ENCODE peak calls at places on chromosomes 2 and 18, in seven cellular contexts. One of them, this sample, is unnamed.

GRCh38 chr2:12809526-12809925 is 92.8 kb downstream of the TRIB2 start:
- DNase-seq in activated CD4-positive, alpha-beta T cell treated with anti-CD3 and anti-CD28 coated beads, Interleukin-2, amount 10 ng/mL, durations not matched to agents 7 days and 5 days: no peak
- DNase-seq in effector memory CD8-positive, alpha-beta T cell: no peak
- DNase-seq in A549: no peak
- DNase-seq in NCI-H2171 treated with DMSO at 0.1 percent for 48 hours: no peak
- DNase-seq in right cardiac atrium: peak
- DNase-seq in iris pigment epithelial cell: no peak
- DNase-seq in this sample: peak

GRCh38 chr18:46728219-46728930 is 28.5 kb downstream of the ST8SIA5 start:
- DNase-seq in activated CD4-positive, alpha-beta T cell treated with anti-CD3 and anti-CD28 coated beads, Interleukin-2, amount 10 ng/mL, durations not matched to agents 7 days and 5 days: no peak
- DNase-seq in effector memory CD8-positive, alpha-beta T cell: no peak
- DNase-seq in A549: no peak
- DNase-seq in NCI-H2171 treated with DMSO at 0.1 percent for 48 hours: no peak
- DNase-seq in right cardiac atrium: no peak
- DNase-seq in iris pigment epithelial cell: no peak
- DNase-seq in this sample: no peak

GRCh38 chr18:56306793-56307192 is 331.6 kb downstream of the TXNL1 start:
- DNase-seq in activated CD4-positive, alpha-beta T cell treated with anti-CD3 and anti-CD28 coated beads, Interleukin-2, amount 10 ng/mL, durations not matched to agents 7 days and 5 days: no peak
- DNase-seq in effector memory CD8-positive, alpha-beta T cell: no peak
- DNase-seq in A549: no peak
- DNase-seq in NCI-H2171 treated with DMSO at 0.1 percent for 48 hours: peak
- DNase-seq in right cardiac atrium: no peak
- DNase-seq in iris pigment epithelial cell: no peak
- DNase-seq in this sample: no peak

GRCh38 chr2:70007151-70007550 is 45.7 kb upstream of the ASPRV1 start:
- DNase-seq in activated CD4-positive, alpha-beta T cell treated with anti-CD3 and anti-CD28 coated beads, Interleukin-2, amount 10 ng/mL, durations not matched to agents 7 days and 5 days: no peak
- DNase-seq in effector memory CD8-positive, alpha-beta T cell: no peak
- DNase-seq in A549: no peak
- DNase-seq in NCI-H2171 treated with DMSO at 0.1 percent for 48 hours: no peak
- DNase-seq in right cardiac atrium: no peak
- DNase-seq in iris pigment epithelial cell: no peak
- DNase-seq in this sample: no peak

GRCh38 chr2:28869494-28870145 is 489 bp downstream of the TRMT61B start:
- DNase-seq in activated CD4-positive, alpha-beta T cell treated with anti-CD3 and anti-CD28 coated beads, Interleukin-2, amount 10 ng/mL, durations not matched to agents 7 days and 5 days: no peak
- DNase-seq in effector memory CD8-positive, alpha-beta T cell: no peak
- DNase-seq in A549: no peak
- DNase-seq in NCI-H2171 treated with DMSO at 0.1 percent for 48 hours: no peak
- DNase-seq in right cardiac atrium: no peak
- DNase-seq in iris pigment epithelial cell: peak
- DNase-seq in this sample: peak

GRCh38 chr2:196403471-196403870 is 232.1 kb upstream of the STK17B start:
- DNase-seq in activated CD4-positive, alpha-beta T cell treated with anti-CD3 and anti-CD28 coated beads, Interleukin-2, amount 10 ng/mL, durations not matched to agents 7 days and 5 days: no peak
- DNase-seq in effector memory CD8-positive, alpha-beta T cell: no peak
- DNase-seq in A549: no peak
- DNase-seq in NCI-H2171 treated with DMSO at 0.1 percent for 48 hours: no peak
- DNase-seq in right cardiac atrium: no peak
- DNase-seq in iris pigment epithelial cell: peak
- DNase-seq in this sample: no peak

GRCh38 chr2:62321370-62321769 is 125.5 kb downstream of the B3GNT2 start:
- DNase-seq in activated CD4-positive, alpha-beta T cell treated with anti-CD3 and anti-CD28 coated beads, Interleukin-2, amount 10 ng/mL, durations not matched to agents 7 days and 5 days: no peak
- DNase-seq in effector memory CD8-positive, alpha-beta T cell: no peak
- DNase-seq in A549: no peak
- DNase-seq in NCI-H2171 treated with DMSO at 0.1 percent for 48 hours: no peak
- DNase-seq in right cardiac atrium: no peak
- DNase-seq in iris pigment epithelial cell: no peak
- DNase-seq in this sample: no peak

GRCh38 chr2:140157816-140158215 is 1377.6 kb upstream of the NXPH2 start:
- DNase-seq in activated CD4-positive, alpha-beta T cell treated with anti-CD3 and anti-CD28 coated beads, Interleukin-2, amount 10 ng/mL, durations not matched to agents 7 days and 5 days: no peak
- DNase-seq in effector memory CD8-positive, alpha-beta T cell: no peak
- DNase-seq in A549: no peak
- DNase-seq in NCI-H2171 treated with DMSO at 0.1 percent for 48 hours: no peak
- DNase-seq in right cardiac atrium: no peak
- DNase-seq in iris pigment epithelial cell: no peak
- DNase-seq in this sample: no peak

GRCh38 chr18:23580677-23581367 is 5.5 kb downstream of the NPC1 start:
- DNase-seq in activated CD4-positive, alpha-beta T cell treated with anti-CD3 and anti-CD28 coated beads, Interleukin-2, amount 10 ng/mL, durations not matched to agents 7 days and 5 days: no peak
- DNase-seq in effector memory CD8-positive, alpha-beta T cell: no peak
- DNase-seq in A549: no peak
- DNase-seq in NCI-H2171 treated with DMSO at 0.1 percent for 48 hours: no peak
- DNase-seq in right cardiac atrium: no peak
- DNase-seq in iris pigment epithelial cell: peak
- DNase-seq in this sample: no peak

GRCh38 chr2:151560289-151560688 is 150.6 kb downstream of the RIF1 start:
- DNase-seq in activated CD4-positive, alpha-beta T cell treated with anti-CD3 and anti-CD28 coated beads, Interleukin-2, amount 10 ng/mL, durations not matched to agents 7 days and 5 days: no peak
- DNase-seq in effector memory CD8-positive, alpha-beta T cell: no peak
- DNase-seq in A549: peak
- DNase-seq in NCI-H2171 treated with DMSO at 0.1 percent for 48 hours: no peak
- DNase-seq in right cardiac atrium: no peak
- DNase-seq in iris pigment epithelial cell: peak
- DNase-seq in this sample: no peak

GRCh38 chr18:63617049-63617995 is 26.7 kb downstream of the SERPINB4 start:
- DNase-seq in activated CD4-positive, alpha-beta T cell treated with anti-CD3 and anti-CD28 coated beads, Interleukin-2, amount 10 ng/mL, durations not matched to agents 7 days and 5 days: no peak
- DNase-seq in effector memory CD8-positive, alpha-beta T cell: no peak
- DNase-seq in A549: no peak
- DNase-seq in NCI-H2171 treated with DMSO at 0.1 percent for 48 hours: no peak
- DNase-seq in right cardiac atrium: no peak
- DNase-seq in iris pigment epithelial cell: no peak
- DNase-seq in this sample: no peak

GRCh38 chr2:46173636-46174253 is 123.5 kb upstream of the EPAS1 start:
- DNase-seq in activated CD4-positive, alpha-beta T cell treated with anti-CD3 and anti-CD28 coated beads, Interleukin-2, amount 10 ng/mL, durations not matched to agents 7 days and 5 days: no peak
- DNase-seq in effector memory CD8-positive, alpha-beta T cell: no peak
- DNase-seq in A549: no peak
- DNase-seq in NCI-H2171 treated with DMSO at 0.1 percent for 48 hours: no peak
- DNase-seq in right cardiac atrium: no peak
- DNase-seq in iris pigment epithelial cell: no peak
- DNase-seq in this sample: no peak

GRCh38 chr2:85785027-85785822 is 31.4 kb downstream of the ATOH8 start:
- DNase-seq in activated CD4-positive, alpha-beta T cell treated with anti-CD3 and anti-CD28 coated beads, Interleukin-2, amount 10 ng/mL, durations not matched to agents 7 days and 5 days: no peak
- DNase-seq in effector memory CD8-positive, alpha-beta T cell: peak
- DNase-seq in A549: no peak
- DNase-seq in NCI-H2171 treated with DMSO at 0.1 percent for 48 hours: no peak
- DNase-seq in right cardiac atrium: peak
- DNase-seq in iris pigment epithelial cell: peak
- DNase-seq in this sample: no peak